ENCODE peak calls at places on chromosome 9, in four cellular contexts. V is GM12878, O is K562, D is SK-N-SH. W is an unnamed sample.

GRCh38 chr9:131502781-131503625 is at the start of gene POMT1:
- DNase-seq in V (peak), D (peak), O (peak), W (peak)

GRCh38 chr9:133990366-133991210 is 1.5 kb downstream of the VAV2 start:
- DNase-seq in O (no peak), V (no peak), D (peak), W (no peak)

GRCh38 chr9:27088981-27089380 is 20.0 kb upstream of the TEK start:
- DNase-seq in D (no peak), V (no peak), O (no peak), W (no peak)

GRCh38 chr9:134629586-134630392 is 11.8 kb upstream of the COL5A1 start:
- DNase-seq in D (no peak), O (no peak), V (no peak), W (no peak)

GRCh38 chr9:113979713-113980086 is 98.4 kb downstream of the AMBP start:
- DNase-seq in V (no peak), D (no peak), O (no peak), W (no peak)

GRCh38 chr9:129584136-129584535 is 36.8 kb downstream of the C9orf50 start:
- DNase-seq in O (peak), D (peak), V (peak), W (no peak)

GRCh38 chr9:78072586-78073199 is 41.1 kb upstream of the GNAQ start:
- DNase-seq in V (no peak), O (no peak), D (no peak), W (no peak)

GRCh38 chr9:136175745-136176290 is 29.1 kb downstream of the LHX3 start:
- DNase-seq in D (no peak), O (no peak), V (no peak), W (no peak)

GRCh38 chr9:129860653-129861446 is 25.6 kb downstream of the USP20 start:
- DNase-seq in V (no peak), O (no peak), D (no peak), W (no peak)

GRCh38 chr9:133991964-133992779 is at the start of gene VAV2:
- DNase-seq in V (no peak), D (peak), O (peak), W (no peak)

GRCh38 chr9:76213751-76214150 is 180.5 kb downstream of the RFK start:
- DNase-seq in O (no peak), V (no peak), D (no peak), W (no peak)

GRCh38 chr9:77464591-77465125 is 183.5 kb downstream of the GNA14 start:
- DNase-seq in V (no peak), O (no peak), D (no peak), W (no peak)

GRCh38 chr9:123081824-123082223 is 48.4 kb downstream of the GPR21 start:
- DNase-seq in O (peak), V (peak), D (peak), W (no peak)
- TF ChIP-seq NRF1 in O (no peak), V (no peak), D (no peak), W (no peak)

GRCh38 chr9:109100543-109101201 is 19.1 kb downstream of the TMEM245 start:
- DNase-seq in O (no peak), V (no peak), D (no peak), W (no peak)

GRCh38 chr9:109098221-109098959 is 21.4 kb downstream of the TMEM245 start:
- DNase-seq in O (peak), D (peak), V (no peak), W (no peak)

GRCh38 chr9:109098960-109099308 is 20.8 kb downstream of the TMEM245 start:
- DNase-seq in V (no peak), D (no peak), O (no peak), W (no peak)

GRCh38 chr9:109101202-109101595 is 18.5 kb downstream of the TMEM245 start:
- DNase-seq in V (no peak), D (no peak), O (no peak), W (no peak)

DNA sequence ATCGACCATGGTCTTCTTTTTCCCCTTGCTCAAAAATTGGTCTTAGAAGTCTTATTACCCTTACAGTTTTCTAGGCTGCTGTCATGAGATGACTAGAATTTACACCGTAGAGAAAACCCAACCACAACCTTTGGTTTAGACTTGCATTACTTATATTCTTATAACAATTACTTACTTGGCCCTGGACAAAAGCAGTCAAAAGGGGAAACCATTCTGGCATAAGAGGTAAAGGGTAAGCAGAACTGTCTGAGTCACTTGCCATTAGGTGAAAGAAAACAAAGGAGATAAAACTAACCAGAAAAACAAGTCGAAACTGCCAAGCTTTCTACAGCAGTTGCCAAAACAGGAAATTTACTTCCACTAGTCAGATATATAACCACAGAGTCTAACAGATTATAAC is 17.9 kb downstream of the TMEM245 start:
- DNase-seq in D (no peak), O (no peak), V (peak), W (no peak)
- TF ChIP-seq NRF1 in D (no peak), O (no peak), V (no peak), W (no peak)

GRCh38 chr9:969693-970309 is 6.7 kb upstream of the DMRT3 start:
- DNase-seq in D (no peak), V (no peak), O (no peak), W (peak)

GRCh38 chr9:970310-971002 is 6.0 kb upstream of the DMRT3 start:
- DNase-seq in V (no peak), O (no peak), D (no peak), W (peak)

GRCh38 chr9:972512-973294 is 3.8 kb upstream of the DMRT3 start:
- DNase-seq in D (peak), O (no peak), V (no peak), W (peak)

GRCh38 chr9:973295-973842 is 3.1 kb upstream of the DMRT3 start:
- DNase-seq in O (no peak), V (no peak), D (no peak), W (no peak)

GRCh38 chr9:971901-972511 is 4.4 kb upstream of the DMRT3 start:
- DNase-seq in V (no peak), O (peak), D (peak), W (peak)
- TF ChIP-seq NRF1 in V (no peak), O (no peak), D (no peak), W (no peak)

GRCh38 chr9:126505697-126506346 is 107.9 kb upstream of the LMX1B start:
- DNase-seq in D (no peak), V (no peak), O (no peak), W (no peak)
- TF ChIP-seq NRF1 in D (no peak), V (no peak), O (no peak), W (no peak)